ENCODE peak calls at places on chromosomes 5 and 9, in four cellular contexts. U is HepG2, S is K562, I is SK-N-SH. M is an unnamed sample.
A peak's percentile ranks its signal among the peaks of the same experiment; 100 is the strongest.

GRCh38 chr5:131814990-131815389 is 18.2 kb upstream of the FNIP1 start:
- DNase-seq in U (no peak), S (peak; percentile 52), I (no peak), M (peak; percentile 26)

GRCh38 chr5:173308226-173308625 is 20.0 kb downstream of the STC2 start:
- DNase-seq in U (no peak), S (no peak), I (no peak), M (no peak)

GRCh38 chr9:100351508-100351907 is 1.2 kb downstream of the TEX10 start:
- DNase-seq in U (no peak), S (no peak), I (no peak), M (no peak)

GRCh38 chr5:88262116-88262515 is 6.5 kb downstream of the TMEM161B start:
- DNase-seq in U (no peak), S (no peak), I (no peak), M (no peak)

GRCh38 chr9:16728128-16728505 is 142.4 kb downstream of the BNC2 start:
- DNase-seq in U (no peak), S (no peak), I (no peak), M (no peak)

GRCh38 chr5:54601393-54601792 is 83.8 kb downstream of the SNX18 start:
- DNase-seq in U (no peak), S (no peak), I (no peak), M (no peak)

GRCh38 chr5:179974946-179975712 is 67.4 kb upstream of the TBC1D9B start:
- DNase-seq in U (peak; percentile 32), S (peak; percentile 44), I (peak; percentile 74), M (no peak)

GRCh38 chr5:20556364-20556763 is 568.4 kb upstream of the CDH18 start:
- DNase-seq in U (no peak), S (no peak), I (no peak), M (no peak)

GRCh38 chr9:18269561-18269960 is 204.4 kb upstream of the ADAMTSL1 start:
- DNase-seq in U (no peak), S (no peak), I (no peak), M (no peak)

GRCh38 chr9:124849801-124850200 is 3.5 kb upstream of the WDR38 start:
- DNase-seq in U (peak; percentile 74), S (no peak), I (no peak), M (no peak)

GRCh38 chr9:109755040-109755439 is 25.0 kb upstream of the PALM2AKAP2 start:
- DNase-seq in U (no peak), S (no peak), I (no peak), M (no peak)

GRCh38 chr5:180670586-180671359 is 21.4 kb upstream of the FLT4 start:
- DNase-seq in U (peak; percentile 19), S (peak; percentile 73), I (peak; percentile 61), M (peak; percentile 42)

GRCh38 chr9:2722715-2723114 is 5.4 kb downstream of the KCNV2 start:
- DNase-seq in U (peak; percentile 7), S (no peak), I (peak; percentile 34), M (no peak)

GRCh38 chr5:172446336-172447051 is 7.8 kb downstream of the SH3PXD2B start:
- DNase-seq in U (no peak), S (no peak), I (peak; percentile 54), M (no peak)

GRCh38 chr5:73380052-73380451 is 68.5 kb downstream of the FOXD1 start:
- DNase-seq in U (no peak), S (no peak), I (peak; percentile 25), M (no peak)

GRCh38 chr9:6733831-6734230 is 23.9 kb upstream of the KDM4C start:
- DNase-seq in U (no peak), S (no peak), I (no peak), M (no peak)

GRCh38 chr5:83388608-83389007 is 82.9 kb upstream of the VCAN start:
- DNase-seq in U (no peak), S (no peak), I (no peak), M (no peak)

GRCh38 chr9:137612741-137613142 is 6.1 kb upstream of the EHMT1 start:
- DNase-seq in U (no peak), S (no peak), I (no peak), M (no peak)

GRCh38 chr9:137613259-137613658 is 5.5 kb upstream of the EHMT1 start:
- DNase-seq in U (no peak), S (no peak), I (no peak), M (no peak)

GRCh38 chr9:137613738-137614523 is 4.9 kb upstream of the EHMT1 start:
- DNase-seq in U (no peak), S (no peak), I (no peak), M (no peak)

GRCh38 chr9:137610944-137611343 is 5.5 kb downstream of the ARRDC1 start:
- DNase-seq in U (no peak), S (no peak), I (no peak), M (no peak)

GRCh38 chr9:137611623-137612609 is 6.4 kb downstream of the ARRDC1 start:
- DNase-seq in U (peak; percentile 47), S (peak; percentile 42), I (peak; percentile 36), M (peak; percentile 90)
- H3K27ac ChIP-seq in U (peak overlapping the region; percentile 8), S (peak overlapping the region; percentile 51), I (peak overlapping the region; percentile 60), M (peak overlapping the region; percentile 99)

DNA sequence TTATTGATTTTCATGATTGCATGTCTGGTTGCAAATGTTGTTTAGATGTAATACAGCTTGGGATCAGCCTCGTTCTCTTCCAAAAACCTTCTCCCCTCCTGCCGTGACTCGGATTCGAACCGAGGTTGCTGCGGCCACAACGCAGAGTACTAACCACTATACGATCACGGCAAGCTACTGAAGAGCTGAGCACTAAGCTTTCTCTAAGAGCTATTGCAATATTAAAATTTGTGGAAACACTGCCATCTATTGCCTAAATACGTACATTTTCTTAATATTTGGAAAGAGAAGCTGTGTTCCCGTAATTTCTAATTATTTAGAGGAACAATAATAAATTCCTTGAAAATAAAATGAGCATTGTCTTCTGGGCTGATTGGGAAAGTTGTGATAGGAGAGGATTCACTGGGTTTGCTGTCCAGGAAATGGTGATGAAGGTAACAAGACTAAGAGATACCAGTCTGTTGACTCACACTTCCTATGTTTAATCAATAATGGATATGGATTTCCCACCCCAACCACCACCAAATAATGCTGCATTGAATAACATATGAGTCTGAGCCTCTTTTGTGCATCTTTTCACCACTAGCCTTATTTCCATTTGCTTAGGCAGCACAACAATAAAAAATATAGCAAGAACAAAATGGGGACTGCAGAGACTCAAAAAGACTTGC is 120.0 kb upstream of the NFIB start:
- DNase-seq in U (peak; percentile 20), S (peak; percentile 48), I (no peak), M (peak; percentile 56)
- TF ChIP-seq ELF1 in U (no peak), S (no peak), I (no peak), M (no peak)

GRCh38 chr5:137734962-137735530 is 843 bp downstream of the KLHL3 start:
- DNase-seq in U (no peak), S (no peak), I (peak; percentile 33), M (no peak)

GRCh38 chr5:137735531-137736284 is at the start of gene KLHL3:
- DNase-seq in U (peak; percentile 13), S (no peak), I (peak; percentile 68), M (no peak)

GRCh38 chr5:137733011-137733410 is 2.9 kb downstream of the KLHL3 start:
- DNase-seq in U (no peak), S (no peak), I (no peak), M (no peak)

GRCh38 chr5:137731201-137731600 is 4.7 kb downstream of the KLHL3 start:
- DNase-seq in U (no peak), S (no peak), I (no peak), M (no peak)

GRCh38 chr5:137733922-137734695 is 1.8 kb downstream of the KLHL3 start:
- DNase-seq in U (no peak), S (no peak), I (no peak), M (no peak)
- H3K4me1 ChIP-seq in U (peaks cover 20% of the 10 kb centered on the region), S (no peaks in the 10 kb centered on the region), I (no peaks in the 10 kb centered on the region), M (no peaks in the 10 kb centered on the region)

GRCh38 chr5:58191451-58191850 is 268.4 kb downstream of the PLK2 start:
- DNase-seq in U (no peak), S (no peak), I (no peak), M (no peak)

GRCh38 chr5:58184910-58185309 is 275.0 kb downstream of the PLK2 start:
- DNase-seq in U (no peak), S (no peak), I (no peak), M (no peak)

GRCh38 chr5:58185397-58186195 is 274.3 kb downstream of the PLK2 start:
- DNase-seq in U (no peak), S (no peak), I (no peak), M (no peak)

GRCh38 chr5:58187473-58188286 is 272.2 kb downstream of the PLK2 start:
- DNase-seq in U (no peak), S (no peak), I (no peak), M (no peak)

GRCh38 chr5:58188287-58188651 is 271.6 kb downstream of the PLK2 start:
- DNase-seq in U (peak; percentile 29), S (no peak), I (no peak), M (peak; percentile 55)
- H3K27ac ChIP-seq in U (no peak overlapping the region), S (no peak overlapping the region), I (peak overlapping the region; percentile 50), M (no peak overlapping the region)

GRCh38 chr5:153476767-153477166 is 13.7 kb upstream of the GRIA1 start:
- DNase-seq in U (no peak), S (no peak), I (no peak), M (peak; percentile 40)
- TF ChIP-seq ELF1 in U (no peak), S (no peak), I (no peak), M (no peak)

GRCh38 chr9:93128011-93128714 is 5.9 kb downstream of the NINJ1 start:
- DNase-seq in U (no peak), S (no peak), I (no peak), M (no peak)
- H3K4me1 ChIP-seq in U (peaks cover 70% of the 10 kb centered on the region), S (peaks cover 57% of the 10 kb centered on the region), I (peaks cover 6% of the 10 kb centered on the region), M (peaks cover 24% of the 10 kb centered on the region)

DNA sequence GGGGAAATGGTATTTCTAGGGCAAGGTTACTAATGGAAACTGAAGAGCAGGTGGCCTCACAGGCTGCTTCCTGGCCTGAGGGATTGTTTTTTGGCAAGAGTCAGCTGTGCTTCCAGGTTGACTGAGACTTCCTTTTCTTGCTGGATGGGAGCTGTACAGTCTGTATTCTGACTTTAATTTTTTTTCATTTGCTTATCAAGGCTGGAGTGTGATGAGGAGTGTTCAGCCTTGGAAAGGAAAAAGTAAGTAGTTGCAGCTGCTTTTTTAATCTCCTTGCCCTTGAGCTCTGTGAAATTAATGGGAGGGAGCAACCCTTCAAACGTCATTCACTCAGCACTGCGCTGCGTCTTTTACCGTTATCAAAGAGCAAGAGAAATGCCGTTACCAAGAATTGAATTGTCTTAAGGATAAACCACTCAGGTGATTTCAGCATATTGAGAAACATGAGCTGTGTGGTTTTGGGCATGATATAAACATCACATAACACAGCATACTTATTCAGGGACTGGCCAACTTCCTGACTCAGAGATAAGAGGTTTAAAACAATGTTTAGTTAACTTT is 47.6 kb downstream of the AQP7 start:
- DNase-seq in U (no peak), S (peak; percentile 27), I (no peak), M (no peak)
- H3K27ac ChIP-seq in U (no peak overlapping the region), S (peak overlapping the region; percentile 55), I (no peak overlapping the region), M (no peak overlapping the region)